ENCODE peak calls at places on chromosomes 4 and X, in eight cellular contexts. K is GM12891, E is suprapubic skin, N is breast epithelium, U is ovary, T is GM12892, B is heart left ventricle, Q is Peyer's patch. D is an unnamed sample.

GRCh38 chr4:93897559-93897958 is 69.0 kb downstream of the ATOH1 start:
- DNase-seq in K (peak; percentile 5), E (no peak), N (no peak), U (no peak), T (no peak), B (no peak), Q (no peak), D (no peak)

GRCh38 chrX:22220941-22221340 is 51.8 kb upstream of the CBLL2 start:
- DNase-seq in K (no peak), E (no peak), N (no peak), U (no peak), T (no peak), B (no peak), Q (no peak), D (no peak)

GRCh38 chr4:3301450-3302163 is 8.8 kb downstream of the RGS12 start:
- DNase-seq in K (no peak), E (no peak), N (peak; percentile 45), U (peak; percentile 30), T (no peak), B (peak; percentile 14), Q (no peak), D (no peak)

GRCh38 chr4:40995850-40996249 is 218.5 kb downstream of the APBB2 start:
- DNase-seq in K (no peak), E (no peak), N (no peak), U (no peak), T (no peak), B (no peak), Q (no peak), D (no peak)

GRCh38 chrX:22135994-22136684 is 104.0 kb downstream of the PHEX start:
- DNase-seq in K (no peak), E (no peak), N (no peak), U (no peak), T (no peak), B (no peak), Q (no peak), D (no peak)

GRCh38 chr4:26346203-26346620 is 25.4 kb downstream of the RBPJ start:
- DNase-seq in K (no peak), E (no peak), N (no peak), U (no peak), T (no peak), B (no peak), Q (no peak), D (no peak)

GRCh38 chr4:133316874-133317273 is 167.8 kb downstream of the PCDH10 start:
- DNase-seq in K (no peak), E (no peak), N (no peak), U (no peak), T (no peak), B (no peak), Q (no peak), D (no peak)

GRCh38 chr4:140250989-140251552 is 97.1 kb upstream of the MAML3 start:
- DNase-seq in K (no peak), E (no peak), N (no peak), U (no peak), T (no peak), B (no peak), Q (no peak), D (no peak)

GRCh38 chrX:72306851-72307645 is 1.3 kb upstream of the CITED1 start:
- DNase-seq in K (no peak), E (peak; percentile 80), N (no peak), U (peak; percentile 47), T (no peak), B (peak; percentile 67), Q (peak; percentile 67), D (peak; percentile 79)

GRCh38 chr4:181647396-181648107 is 595.6 kb upstream of the TENM3 start:
- DNase-seq in K (no peak), E (no peak), N (no peak), U (no peak), T (no peak), B (no peak), Q (no peak), D (no peak)

GRCh38 chr4:107247738-107248137 is 211.6 kb upstream of the DKK2 start:
- DNase-seq in K (no peak), E (no peak), N (no peak), U (no peak), T (no peak), B (no peak), Q (no peak), D (peak; percentile 81)

GRCh38 chrX:140815868-140816267 is 106.3 kb downstream of the LINC00632 start:
- DNase-seq in K (no peak), E (no peak), N (no peak), U (no peak), T (no peak), B (no peak), Q (no peak), D (no peak)

GRCh38 chr4:182555997-182556418 is 312.8 kb downstream of the TENM3 start:
- DNase-seq in K (no peak), E (no peak), N (no peak), U (no peak), T (no peak), B (no peak), Q (no peak), D (no peak)

GRCh38 chrX:20857746-20858145 is 516.5 kb upstream of the CNKSR2 start:
- DNase-seq in K (no peak), E (no peak), N (no peak), U (no peak), T (no peak), B (no peak), Q (no peak), D (peak; percentile 61)

GRCh38 chr4:30929649-30930048 is 209.5 kb downstream of the PCDH7 start:
- DNase-seq in K (no peak), E (no peak), N (no peak), U (no peak), T (no peak), B (no peak), Q (no peak), D (no peak)

GRCh38 chrX:77114501-77114900 is 332.7 kb upstream of the FGF16 start:
- DNase-seq in K (no peak), E (no peak), N (no peak), U (no peak), T (no peak), B (no peak), Q (no peak), D (no peak)

GRCh38 chr4:151408630-151409469 is at the start of gene FHIP1A:
- DNase-seq in K (peak; percentile 75), E (peak; percentile 84), N (peak; percentile 88), U (peak; percentile 87), T (peak; percentile 66), B (peak; percentile 86), Q (peak; percentile 95), D (peak; percentile 82)

GRCh38 chrX:102138064-102138463 is 4.2 kb downstream of the TCEAL6 start:
- DNase-seq in K (no peak), E (no peak), N (no peak), U (no peak), T (no peak), B (no peak), Q (no peak), D (no peak)

GRCh38 chr4:85861064-85861767 is 386.3 kb downstream of the ARHGAP24 start:
- DNase-seq in K (no peak), E (no peak), N (no peak), U (no peak), T (no peak), B (no peak), Q (no peak), D (no peak)

GRCh38 chr4:11415409-11416070 is 13.2 kb downstream of the HS3ST1 start:
- DNase-seq in K (no peak), E (no peak), N (no peak), U (no peak), T (no peak), B (no peak), Q (no peak), D (no peak)

GRCh38 chr4:6680372-6681034 is 13.2 kb upstream of the S100P start:
- DNase-seq in K (no peak), E (no peak), N (no peak), U (no peak), T (no peak), B (no peak), Q (peak; percentile 45), D (no peak)

GRCh38 chr4:174252412-174252811 is 31.1 kb downstream of the FBXO8 start:
- DNase-seq in K (no peak), E (no peak), N (no peak), U (no peak), T (no peak), B (no peak), Q (no peak), D (no peak)

GRCh38 chr4:174255790-174256189 is 27.7 kb downstream of the FBXO8 start:
- DNase-seq in K (no peak), E (no peak), N (no peak), U (no peak), T (no peak), B (no peak), Q (no peak), D (no peak)

GRCh38 chr4:174256277-174256713 is 27.2 kb downstream of the FBXO8 start:
- DNase-seq in K (no peak), E (no peak), N (no peak), U (no peak), T (no peak), B (no peak), Q (no peak), D (no peak)

GRCh38 chr4:174255374-174255773 is 28.1 kb downstream of the FBXO8 start:
- DNase-seq in K (no peak), E (no peak), N (no peak), U (no peak), T (no peak), B (no peak), Q (no peak), D (no peak)

GRCh38 chr4:174254613-174255012 is 28.9 kb downstream of the FBXO8 start:
- DNase-seq in K (no peak), E (no peak), N (no peak), U (no peak), T (no peak), B (no peak), Q (no peak), D (no peak)
- TF ChIP-seq POLR2A in K (no peak), E (no peak), N (no peak), U (no peak), T (no peak), B (no peak), Q (no peak), D (no peak)

GRCh38 chr4:15479089-15479912 is 9.6 kb downstream of the CC2D2A start:
- DNase-seq in K (no peak), E (no peak), N (no peak), U (peak; percentile 67), T (no peak), B (no peak), Q (peak; percentile 50), D (peak; percentile 78)
- TF ChIP-seq POLR2A in K (no peak), E (no peak), N (no peak), U (no peak), T (no peak), B (no peak), Q (no peak), D (no peak)

GRCh38 chrX:41084360-41085104 is 713 bp upstream of the USP9X start:
- DNase-seq in K (peak; percentile 38), E (peak; percentile 96), N (peak; percentile 95), U (peak; percentile 100), T (peak; percentile 54), B (peak; percentile 96), Q (peak; percentile 94), D (peak; percentile 100)
- TF ChIP-seq POLR2A in K (peak; percentile 83), E (no peak), N (peak; percentile 57), U (peak; percentile 57), T (peak; percentile 80), B (no peak), Q (peak; percentile 66), D (peak; percentile 75)

GRCh38 chr4:172734555-172734954 is 434.1 kb upstream of the GALNT7 start:
- DNase-seq in K (no peak), E (no peak), N (no peak), U (no peak), T (no peak), B (no peak), Q (no peak), D (no peak)

GRCh38 chr4:172740434-172740833 is 428.2 kb upstream of the GALNT7 start:
- DNase-seq in K (no peak), E (no peak), N (no peak), U (no peak), T (no peak), B (no peak), Q (no peak), D (no peak)

GRCh38 chr4:172736046-172736445 is 432.6 kb upstream of the GALNT7 start:
- DNase-seq in K (no peak), E (no peak), N (no peak), U (no peak), T (no peak), B (no peak), Q (no peak), D (no peak)
- TF ChIP-seq POLR2A in K (no peak), E (no peak), N (no peak), U (no peak), T (no peak), B (no peak), Q (no peak), D (no peak)

D was measured in sigmoid colon.